ENCODE peak calls at places on chromosomes 4 and X, in five cellular contexts. P is HepG2, G is K562, L is WTC11, J is GM12878. V is an unnamed sample.

GRCh38 chr4:107669068-107669467 is 51.0 kb downstream of the PAPSS1 start:
- DNase-seq in P (peak), J (no peak), G (no peak), L (no peak), V (no peak)

GRCh38 chrX:149950681-149951080 is 12.4 kb upstream of the EOLA2 start:
- DNase-seq in G (peak), L (no peak), P (peak), J (no peak), V (peak)

GRCh38 chr4:3079694-3080123 is 5.2 kb downstream of the HTT start:
- DNase-seq in L (no peak), J (peak), P (no peak), G (no peak), V (no peak)

GRCh38 chr4:6367313-6367945 is 97.8 kb downstream of the WFS1 start:
- DNase-seq in L (peak), P (no peak), J (no peak), G (no peak), V (no peak)

GRCh38 chr4:772776-773175 is 53.2 kb downstream of the CPLX1 start:
- DNase-seq in L (no peak), G (no peak), J (no peak), P (no peak), V (no peak)

GRCh38 chr4:169243808-169244207 is 26.9 kb downstream of the SH3RF1 start:
- DNase-seq in J (no peak), G (no peak), P (peak), L (no peak), V (no peak)

GRCh38 chrX:23783569-23784486 is 855 bp downstream of the SAT1 start:
- DNase-seq in J (no peak), P (no peak), L (no peak), G (no peak), V (peak)

GRCh38 chr4:53346920-53347852 is 18.7 kb downstream of the SCFD2 start:
- DNase-seq in G (no peak), L (no peak), J (no peak), P (no peak), V (no peak)

GRCh38 chr4:54423066-54423465 is 194.0 kb downstream of the PDGFRA start:
- DNase-seq in P (no peak), L (no peak), G (no peak), J (no peak), V (no peak)

GRCh38 chr4:169270810-169271691 is at the start of gene SH3RF1:
- DNase-seq in P (peak), G (peak), L (peak), J (no peak), V (peak)

GRCh38 chrX:122943918-122944317 is 240.2 kb upstream of the GRIA3 start:
- DNase-seq in G (no peak), P (no peak), L (no peak), J (no peak), V (no peak)

GRCh38 chr4:165971941-165972340 is 98.9 kb downstream of the TLL1 start:
- DNase-seq in L (no peak), G (no peak), J (no peak), P (no peak), V (no peak)

GRCh38 chr4:8351931-8352367 is 82.4 kb downstream of the HTRA3 start:
- DNase-seq in J (no peak), P (peak), G (no peak), L (no peak), V (peak)

GRCh38 chr4:71389149-71389840 is 50.5 kb downstream of the SLC4A4 start:
- DNase-seq in J (no peak), P (no peak), G (no peak), L (no peak), V (peak)

GRCh38 chrX:153866302-153867019 is 19.5 kb downstream of the L1CAM start:
- DNase-seq in P (no peak), G (no peak), L (no peak), J (no peak), V (no peak)

GRCh38 chr4:183688216-183688615 is 29.1 kb downstream of the TRAPPC11 start:
- DNase-seq in J (no peak), G (no peak), P (no peak), L (no peak), V (no peak)

GRCh38 chr4:156775803-156776202 is 195.8 kb downstream of the PDGFC start:
- DNase-seq in L (no peak), P (no peak), J (no peak), G (no peak), V (no peak)

GRCh38 chrX:107571296-107571998 is 56.9 kb upstream of the PRPS1 start:
- DNase-seq in L (no peak), G (no peak), P (peak), J (no peak), V (peak)

GRCh38 chr4:181968371-181968770 is 274.8 kb upstream of the TENM3 start:
- DNase-seq in J (no peak), P (no peak), G (no peak), L (no peak), V (no peak)

GRCh38 chr4:797066-797465 is 28.9 kb downstream of the CPLX1 start:
- DNase-seq in J (no peak), G (no peak), P (no peak), L (no peak), V (no peak)

GRCh38 chr4:38160487-38161207 is 200.4 kb downstream of the PTTG2 start:
- DNase-seq in G (peak), P (peak), J (peak), L (no peak), V (peak)

GRCh38 chrX:2610246-2611170 is 80.6 kb upstream of the CD99 start:
- DNase-seq in L (no peak), G (no peak), P (no peak), J (no peak), V (no peak)

GRCh38 chrX:20317873-20318272 is 51.2 kb upstream of the RPS6KA3 start:
- DNase-seq in G (no peak), P (no peak), L (no peak), J (no peak), V (no peak)

GRCh38 chr4:144906181-144906895 is 191.7 kb downstream of the ANAPC10 start:
- DNase-seq in J (peak), P (no peak), L (no peak), G (no peak), V (no peak)

GRCh38 chr4:140140566-140140965 is 13.4 kb downstream of the MAML3 start:
- DNase-seq in P (no peak), J (no peak), G (no peak), L (no peak), V (no peak)

GRCh38 chrX:70479197-70479969 is 34.7 kb downstream of the DLG3 start:
- DNase-seq in L (no peak), J (no peak), P (peak), G (no peak), V (peak)

DNA sequence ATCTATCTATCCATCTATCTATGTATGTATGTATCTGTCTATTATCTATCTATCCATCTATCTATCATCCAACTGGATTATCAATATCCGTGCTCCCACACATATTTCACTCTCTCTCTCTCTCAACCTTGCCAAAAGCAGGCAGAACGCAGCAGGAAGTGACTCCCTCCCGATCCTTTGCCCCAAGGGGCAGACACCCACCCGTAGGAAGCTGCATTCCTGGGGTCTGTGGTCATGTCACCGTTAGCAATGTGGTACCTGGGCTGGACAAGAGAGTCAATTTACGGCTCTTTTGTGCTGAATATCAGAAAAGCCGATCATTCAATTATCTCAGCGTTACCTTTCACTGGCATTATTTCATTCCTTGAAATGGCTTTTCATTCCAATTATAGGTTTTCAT is 119.6 kb upstream of the PPP2R3B start:
- DNase-seq in P (no peak), G (no peak), J (no peak), L (no peak), V (no peak)
- TF ChIP-seq ESRRA in P (no peak), G (no peak), J (no peak), L (no peak), V (no peak)

DNA sequence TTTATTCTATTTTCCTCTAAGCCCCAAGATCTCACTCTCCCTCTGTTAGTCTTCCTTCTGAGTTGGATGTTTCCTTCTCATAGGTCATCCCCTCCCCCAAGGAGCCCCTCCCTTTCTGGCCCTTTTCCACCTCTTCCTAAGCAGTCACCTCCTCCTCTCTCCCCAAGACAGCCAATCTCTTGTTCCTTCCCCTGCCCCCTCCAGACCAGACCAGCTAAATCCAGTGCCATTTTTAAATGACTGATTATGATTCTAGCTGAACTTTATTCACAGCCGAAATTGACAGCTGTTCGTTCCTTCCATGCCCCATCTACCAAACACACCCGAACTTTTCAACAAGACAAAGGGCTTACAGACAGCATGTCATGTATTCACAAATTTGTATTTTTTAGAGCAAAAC is 1.9 kb downstream of the SPIN2A start:
- DNase-seq in L (no peak), P (no peak), J (no peak), G (peak), V (no peak)
- TF ChIP-seq ESRRA in L (no peak), P (no peak), J (no peak), G (no peak), V (no peak)

GRCh38 chrX:101668143-101668542 is 8.5 kb upstream of the ARMCX2 start:
- DNase-seq in P (no peak), J (no peak), G (no peak), L (no peak), V (no peak)
- TF ChIP-seq ESRRA in P (no peak), J (no peak), G (no peak), L (no peak), V (no peak)

GRCh38 chrX:118729043-118729652 is 1.7 kb downstream of the IL13RA1 start:
- DNase-seq in P (no peak), G (no peak), L (no peak), J (no peak), V (no peak)
- TF ChIP-seq ESRRA in P (no peak), G (no peak), L (no peak), J (no peak), V (no peak)

DNA sequence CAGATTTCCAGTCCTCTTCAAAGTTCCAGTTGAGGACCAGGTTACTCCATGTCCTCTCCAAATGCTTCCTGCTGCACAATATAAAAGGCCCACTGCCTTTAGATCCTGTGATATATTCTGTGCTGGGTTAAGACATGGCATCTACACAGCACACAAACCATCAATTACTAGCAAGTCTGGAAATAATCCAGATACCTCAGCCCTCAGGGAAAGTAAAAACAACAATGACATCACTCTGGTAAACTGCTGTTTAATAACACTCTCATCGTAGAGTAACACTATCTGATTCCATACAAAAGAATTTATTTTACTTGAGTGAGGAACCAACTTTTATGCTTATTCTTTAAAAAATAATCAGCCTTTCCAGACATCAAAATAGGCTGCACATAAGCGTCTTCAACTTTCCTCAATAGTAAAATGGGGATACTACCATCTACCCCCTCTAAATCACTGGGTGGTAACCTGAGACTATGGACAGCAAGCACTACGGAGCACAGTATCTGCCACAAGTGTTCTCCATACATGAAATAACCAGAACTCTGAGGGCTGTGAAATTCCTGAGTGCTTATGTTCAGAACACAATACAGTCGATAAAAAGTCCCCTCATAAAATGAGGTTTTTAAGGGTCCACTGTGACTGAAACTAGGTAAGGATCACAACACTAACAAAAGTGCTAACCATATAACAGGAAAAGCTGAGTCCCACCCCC is 53.4 kb downstream of the ABCG2 start:
- DNase-seq in L (no peak), G (no peak), J (no peak), P (no peak), V (no peak)
- TF ChIP-seq ESRRA in L (no peak), G (no peak), J (no peak), P (no peak), V (no peak)

GRCh38 chr4:85734446-85734845 is 259.5 kb downstream of the ARHGAP24 start:
- DNase-seq in G (no peak), L (no peak), J (no peak), P (no peak), V (no peak)

GRCh38 chr4:85736576-85736975 is 261.6 kb downstream of the ARHGAP24 start:
- DNase-seq in G (no peak), P (no peak), L (no peak), J (no peak), V (no peak)

GRCh38 chr4:85733798-85734197 is 258.8 kb downstream of the ARHGAP24 start:
- DNase-seq in G (no peak), J (no peak), L (no peak), P (no peak), V (no peak)

GRCh38 chr4:85728471-85728870 is 253.5 kb downstream of the ARHGAP24 start:
- DNase-seq in L (no peak), G (no peak), P (no peak), J (no peak), V (no peak)

GRCh38 chr4:85732124-85732523 is 257.2 kb downstream of the ARHGAP24 start:
- DNase-seq in J (no peak), P (no peak), G (no peak), L (no peak), V (no peak)
- TF ChIP-seq ESRRA in J (no peak), P (no peak), G (no peak), L (no peak), V (no peak)

DNA sequence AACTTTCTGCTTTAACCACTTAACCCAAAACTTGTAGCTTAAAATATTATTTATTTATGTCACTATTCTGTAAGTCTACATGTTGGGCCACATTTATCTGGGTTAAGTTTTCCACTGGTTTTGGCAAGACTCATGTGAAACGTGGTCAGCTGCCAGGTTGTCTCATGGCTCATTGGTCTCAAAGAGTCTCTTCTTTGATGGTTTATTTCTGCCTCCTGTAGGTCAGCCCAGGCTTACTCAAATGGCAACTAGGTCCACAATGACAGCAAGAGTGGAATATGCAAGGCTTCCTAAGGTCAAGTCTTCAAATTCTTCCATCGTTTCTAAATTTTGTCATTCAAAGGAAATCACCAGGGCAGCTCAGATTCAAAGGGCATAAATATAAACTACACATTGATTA is 828.7 kb downstream of the PCDH7 start:
- DNase-seq in G (no peak), J (no peak), P (no peak), L (no peak), V (no peak)
- TF ChIP-seq ESRRA in G (no peak), J (no peak), P (no peak), L (no peak), V (no peak)